ENCODE peak calls at places on chromosomes 7 and 10, in nine cellular contexts. M is CD8-positive, alpha-beta memory T cell; K is cardiac muscle cell; B is heart left ventricle; L is adrenal gland; U is spleen; T is psoas muscle; P is fibroblast of pulmonary artery; F is fibroblast of lung. O is an unnamed sample.

GRCh38 chr10:49141541-49142332 is 7.9 kb upstream of the FAM170B start:
- DNase-seq in U (no peak), F (no peak), M (no peak), P (no peak), T (no peak), L (no peak), K (no peak), B (no peak), O (no peak)

GRCh38 chr7:142896151-142896550 is 10.6 kb upstream of the TRPV6 start:
- DNase-seq in K (no peak), F (no peak), P (no peak), U (no peak), L (no peak), M (no peak), B (peak; percentile 2), T (no peak), O (no peak)

GRCh38 chr7:123131556-123132345 is 68.0 kb downstream of the SLC13A1 start:
- DNase-seq in U (no peak), L (no peak), T (no peak), P (no peak), M (no peak), F (no peak), B (no peak), K (no peak), O (no peak)

GRCh38 chr10:4683838-4684237 is 142.2 kb upstream of the AKR1E2 start:
- DNase-seq in T (no peak), B (no peak), L (no peak), F (no peak), P (no peak), U (no peak), M (no peak), K (no peak), O (no peak)

GRCh38 chr7:90563286-90563685 is 32.8 kb upstream of the CDK14 start:
- DNase-seq in L (no peak), U (no peak), P (peak; percentile 18), K (no peak), F (no peak), T (no peak), B (no peak), M (no peak), O (no peak)

GRCh38 chr10:122640921-122641320 is 58.7 kb downstream of the C10orf120 start:
- DNase-seq in L (no peak), M (no peak), T (no peak), K (no peak), B (no peak), F (no peak), U (peak; percentile 41), P (no peak), O (no peak)

GRCh38 chr10:99461230-99461629 is 30.8 kb upstream of the GOT1 start:
- DNase-seq in U (no peak), M (no peak), T (no peak), L (no peak), F (peak; percentile 58), P (no peak), B (no peak), K (no peak), O (no peak)

GRCh38 chr10:62850646-62851045 is 34.5 kb upstream of the EGR2 start:
- DNase-seq in M (no peak), P (no peak), F (no peak), B (no peak), T (no peak), K (no peak), U (no peak), L (no peak), O (no peak)

GRCh38 chr10:44201011-44201410 is 183.9 kb downstream of the CXCL12 start:
- DNase-seq in P (no peak), T (no peak), B (no peak), M (no peak), K (no peak), U (no peak), L (no peak), F (no peak), O (no peak)

GRCh38 chr10:44198780-44199097 is 186.2 kb downstream of the CXCL12 start:
- DNase-seq in U (no peak), T (peak; percentile 72), P (no peak), K (no peak), B (peak; percentile 48), M (no peak), F (no peak), L (no peak), O (no peak)

GRCh38 chr10:44199267-44199666 is 185.6 kb downstream of the CXCL12 start:
- DNase-seq in L (no peak), F (no peak), K (no peak), U (no peak), B (no peak), P (no peak), T (no peak), M (no peak), O (no peak)

GRCh38 chr10:44201656-44202055 is 183.2 kb downstream of the CXCL12 start:
- DNase-seq in U (no peak), K (no peak), L (no peak), B (no peak), P (no peak), F (no peak), T (no peak), M (no peak), O (no peak)

DNA sequence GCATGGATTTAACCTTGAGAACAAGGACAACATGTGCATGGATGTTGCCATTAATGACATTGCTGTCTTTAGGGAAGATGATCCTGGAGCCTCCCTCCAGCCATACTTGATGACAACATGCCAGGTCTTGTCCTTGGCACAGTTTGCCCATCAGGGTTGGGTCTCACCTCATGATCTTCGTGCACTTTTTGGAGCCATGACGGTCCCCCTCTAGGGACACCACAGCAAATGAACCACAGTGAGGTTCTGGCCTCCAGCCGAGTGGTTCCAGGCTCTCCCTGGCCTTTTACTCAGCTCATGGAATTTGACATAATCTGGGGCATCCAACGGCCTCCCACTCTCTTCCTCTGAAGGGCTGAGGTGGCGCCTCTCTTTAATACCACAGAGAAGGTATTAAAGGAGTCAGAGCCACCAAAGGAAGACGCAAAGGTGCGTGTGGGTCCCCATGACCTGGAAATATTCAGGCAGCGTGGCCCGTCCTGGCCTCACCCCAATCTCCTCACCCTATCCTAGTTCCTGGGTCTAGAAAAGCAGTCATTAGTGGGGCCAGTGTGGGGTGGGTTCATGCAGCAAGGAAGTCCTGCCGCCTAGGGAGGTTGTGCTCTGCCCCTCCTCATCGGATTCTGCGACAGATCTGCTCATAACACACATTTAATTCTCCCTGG is 184.8 kb downstream of the CXCL12 start:
- DNase-seq in P (no peak), U (no peak), K (no peak), L (no peak), B (no peak), M (no peak), F (no peak), T (no peak), O (no peak)
- H3K4me3 ChIP-seq in P (no peak overlapping the region), U (no peak overlapping the region), K (no peak overlapping the region), L (no peak overlapping the region), B (no peak overlapping the region), M (no peak overlapping the region), F (no peak overlapping the region), T (no peak overlapping the region), O (no peak overlapping the region)

GRCh38 chr10:71472912-71473311 is 76.2 kb downstream of the CDH23 start:
- DNase-seq in M (no peak), U (peak; percentile 46), F (no peak), L (no peak), T (no peak), P (no peak), K (no peak), B (no peak), O (no peak)

GRCh38 chr10:71476249-71477011 is 79.7 kb downstream of the CDH23 start:
- DNase-seq in M (no peak), F (no peak), T (no peak), U (peak; percentile 38), L (no peak), K (peak; percentile 31), P (no peak), B (peak; percentile 52), O (no peak)

GRCh38 chr10:71474702-71475242 is 78.1 kb downstream of the CDH23 start:
- DNase-seq in B (no peak), L (no peak), F (no peak), U (peak; percentile 31), P (no peak), K (no peak), T (no peak), M (no peak), O (no peak)

GRCh38 chr10:71473671-71474599 is 77.2 kb downstream of the CDH23 start:
- DNase-seq in K (no peak), B (peak; percentile 52), L (no peak), M (no peak), U (peak; percentile 60), P (no peak), F (no peak), T (peak; percentile 64), O (no peak)

GRCh38 chr10:71475243-71475871 is 78.6 kb downstream of the CDH23 start:
- DNase-seq in M (no peak), L (no peak), U (peak; percentile 74), K (no peak), P (no peak), T (no peak), F (no peak), B (peak; percentile 38), O (no peak)
- H3K4me3 ChIP-seq in M (no peak overlapping the region), L (no peak overlapping the region), U (no peak overlapping the region), K (no peak overlapping the region), P (no peak overlapping the region), T (no peak overlapping the region), F (no peak overlapping the region), B (no peak overlapping the region), O (no peak overlapping the region)

GRCh38 chr7:116521046-116521664 is 3.7 kb upstream of the CAV1 start:
- DNase-seq in L (no peak), K (peak; percentile 10), U (no peak), P (no peak), F (peak; percentile 61), M (no peak), T (no peak), B (no peak), O (no peak)

GRCh38 chr7:116525298-116525912 is 569 bp downstream of the CAV1 start:
- DNase-seq in T (peak; percentile 64), K (peak; percentile 36), U (peak; percentile 83), L (no peak), B (peak; percentile 48), F (no peak), P (peak; percentile 23), M (peak; percentile 20), O (peak; percentile 79)

GRCh38 chr7:116524609-116525297 is at the start of gene CAV1:
- DNase-seq in L (peak; percentile 51), F (peak; percentile 93), T (peak; percentile 89), M (peak; percentile 15), K (peak; percentile 93), P (peak; percentile 92), B (peak; percentile 92), U (peak; percentile 89), O (peak; percentile 84)

GRCh38 chr7:116524221-116524608 is 621 bp upstream of the CAV1 start:
- DNase-seq in U (no peak), P (no peak), K (no peak), F (no peak), M (no peak), T (no peak), B (no peak), L (no peak), O (no peak)

DNA sequence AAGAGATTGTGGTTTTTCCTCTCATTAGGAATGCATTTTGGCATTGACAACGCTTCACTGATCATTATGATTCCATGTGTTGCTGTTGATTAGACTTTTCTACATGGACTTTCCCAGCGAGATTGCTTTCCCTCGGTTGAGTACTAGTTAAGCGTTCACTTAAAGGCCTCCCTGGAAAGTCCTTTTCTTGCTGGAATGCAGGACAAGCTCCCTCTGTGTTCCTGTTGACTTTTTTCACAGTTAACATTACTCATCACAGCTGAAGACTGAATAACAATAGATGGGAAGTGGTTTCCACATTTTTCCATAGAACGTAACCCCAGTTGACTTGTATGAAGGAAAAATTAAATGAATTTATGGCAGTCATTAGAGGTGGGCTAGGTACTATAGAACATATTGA is 2.6 kb upstream of the CAV1 start:
- DNase-seq in P (peak; percentile 94), U (no peak), T (no peak), M (no peak), F (peak; percentile 97), B (no peak), K (peak; percentile 92), L (no peak), O (no peak)
- H3K4me3 ChIP-seq in P (no peak overlapping the region), U (no peak overlapping the region), T (no peak overlapping the region), M (no peak overlapping the region), F (no peak overlapping the region), B (no peak overlapping the region), K (no peak overlapping the region), L (no peak overlapping the region), O (no peak overlapping the region)

GRCh38 chr10:103585011-103585405 is 91.5 kb downstream of the NEURL1 start:
- DNase-seq in F (no peak), K (no peak), U (no peak), T (no peak), B (no peak), P (no peak), M (no peak), L (no peak), O (no peak)
- H3K4me3 ChIP-seq in F (no peak overlapping the region), K (no peak overlapping the region), U (peak overlapping the region; percentile 65), T (peak overlapping the region; percentile 57), B (peak overlapping the region; percentile 58), P (no peak overlapping the region), M (peak overlapping the region; percentile 64), L (no peak overlapping the region), O (peak overlapping the region; percentile 51)

O was measured in lower lobe of right lung.